ENCODE peak calls at places on chromosomes 3 and 15, in four cellular contexts. U is K562, W is SK-N-SH, P is HepG2. X is an unnamed sample.

GRCh38 chr3:125350597-125350996 is 24.5 kb downstream of the ZNF148 start:
- DNase-seq in W (no peak), U (no peak), P (no peak), X (no peak)

GRCh38 chr3:146217324-146217723 is 33.6 kb downstream of the PLSCR4 start:
- DNase-seq in U (no peak), W (no peak), P (no peak), X (no peak)

GRCh38 chr15:74995779-74996765 is 709 bp downstream of the SCAMP5 start:
- DNase-seq in P (peak; percentile 50), W (peak; percentile 89), U (no peak), X (no peak)

GRCh38 chr3:20225769-20226168 is 39.8 kb upstream of the SGO1 start:
- DNase-seq in W (peak; percentile 28), P (peak; percentile 56), U (no peak), X (no peak)

GRCh38 chr3:52831500-52832301 is 1.2 kb upstream of the ITIH4 start:
- DNase-seq in U (peak; percentile 67), P (peak; percentile 64), W (peak; percentile 79), X (no peak)

GRCh38 chr3:196287066-196287404 is 491 bp downstream of the PCYT1A start:
- DNase-seq in W (no peak), U (no peak), P (no peak), X (no peak)

GRCh38 chr15:58704155-58704825 is 45.2 kb downstream of the ADAM10 start:
- DNase-seq in U (no peak), W (no peak), P (no peak), X (no peak)

GRCh38 chr3:171846594-171846993 is 3.4 kb downstream of the TMEM212 start:
- DNase-seq in W (no peak), P (no peak), U (no peak), X (peak; percentile 80)

GRCh38 chr3:188383763-188384162 is 229.8 kb downstream of the LPP start:
- DNase-seq in U (no peak), P (no peak), W (no peak), X (no peak)

GRCh38 chr15:31312220-31312619 is 14.4 kb upstream of the KLF13 start:
- DNase-seq in W (no peak), P (no peak), U (no peak), X (no peak)

GRCh38 chr3:72814308-72814707 is 33.9 kb downstream of the SHQ1 start:
- DNase-seq in U (no peak), W (no peak), P (no peak), X (no peak)

DNA sequence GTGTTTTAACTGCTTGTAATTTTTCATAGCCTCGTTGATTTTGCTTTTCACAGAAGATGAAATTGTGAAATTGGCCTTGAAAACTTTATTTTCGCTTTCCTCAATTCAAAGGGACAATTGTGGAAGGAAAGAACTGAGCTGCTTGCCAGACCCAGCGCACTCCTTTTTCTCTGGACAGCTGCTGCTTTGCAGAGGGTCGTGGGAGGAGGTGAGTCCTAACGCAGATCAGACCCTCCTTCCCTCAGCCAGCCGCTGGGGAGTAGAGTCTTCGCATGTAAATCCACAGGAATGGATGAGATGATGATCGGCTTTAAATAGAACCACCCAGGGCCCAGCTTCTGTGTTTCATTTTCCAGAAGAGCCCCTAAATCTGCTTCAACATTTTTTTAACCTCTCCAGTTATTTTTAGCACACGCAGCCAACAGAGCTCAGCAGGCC is 42.7 kb upstream of the UBE2E1 start:
- DNase-seq in U (no peak), P (no peak), W (peak; percentile 62), X (no peak)
- TF ChIP-seq NFIC in U (no peak), P (no peak), W (no peak), X (peak; percentile 35)

GRCh38 chr3:70120360-70120966 is 120.9 kb downstream of the SAMMSON start:
- DNase-seq in U (peak; percentile 67), P (peak; percentile 65), W (peak; percentile 29), X (peak; percentile 36)
- TF ChIP-seq NFIC in U (no peak), P (no peak), W (no peak), X (no peak)

GRCh38 chr3:5756443-5756842 is 568.9 kb downstream of the EDEM1 start:
- DNase-seq in P (no peak), W (no peak), U (no peak), X (no peak)
- TF ChIP-seq NFIC in P (no peak), W (no peak), U (no peak), X (no peak)

GRCh38 chr3:160806686-160807085 is 50.7 kb downstream of the PPM1L start:
- DNase-seq in W (no peak), U (no peak), P (no peak), X (no peak)

GRCh38 chr3:160806094-160806493 is 50.1 kb downstream of the PPM1L start:
- DNase-seq in U (no peak), W (no peak), P (no peak), X (no peak)

GRCh38 chr3:160809453-160809852 is 53.4 kb downstream of the PPM1L start:
- DNase-seq in P (no peak), U (no peak), W (no peak), X (no peak)

GRCh38 chr3:160810360-160810759 is 54.3 kb downstream of the PPM1L start:
- DNase-seq in P (no peak), W (no peak), U (no peak), X (no peak)

DNA sequence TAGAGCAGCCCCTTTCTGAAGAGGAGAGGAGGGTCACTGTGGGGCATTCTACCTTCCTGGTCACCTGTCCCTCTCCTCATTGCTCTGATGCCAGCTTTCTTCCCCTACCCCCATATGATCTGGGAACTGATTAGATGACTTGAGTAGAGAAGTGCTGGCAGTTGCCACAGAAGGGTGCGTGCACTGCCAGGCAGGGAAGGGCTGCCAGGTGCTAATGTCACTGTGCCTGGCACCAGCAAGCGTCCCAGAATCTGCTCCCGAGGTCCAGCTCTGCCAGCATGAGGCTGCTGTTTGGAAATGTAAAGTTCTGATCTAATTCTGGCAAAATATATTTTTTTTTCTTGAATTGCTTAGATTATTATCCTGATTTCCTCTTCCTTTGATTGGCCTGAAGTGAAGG is 52.8 kb downstream of the PPM1L start:
- DNase-seq in U (no peak), W (no peak), P (no peak), X (no peak)
- TF ChIP-seq NFIC in U (no peak), W (no peak), P (no peak), X (no peak)

DNA sequence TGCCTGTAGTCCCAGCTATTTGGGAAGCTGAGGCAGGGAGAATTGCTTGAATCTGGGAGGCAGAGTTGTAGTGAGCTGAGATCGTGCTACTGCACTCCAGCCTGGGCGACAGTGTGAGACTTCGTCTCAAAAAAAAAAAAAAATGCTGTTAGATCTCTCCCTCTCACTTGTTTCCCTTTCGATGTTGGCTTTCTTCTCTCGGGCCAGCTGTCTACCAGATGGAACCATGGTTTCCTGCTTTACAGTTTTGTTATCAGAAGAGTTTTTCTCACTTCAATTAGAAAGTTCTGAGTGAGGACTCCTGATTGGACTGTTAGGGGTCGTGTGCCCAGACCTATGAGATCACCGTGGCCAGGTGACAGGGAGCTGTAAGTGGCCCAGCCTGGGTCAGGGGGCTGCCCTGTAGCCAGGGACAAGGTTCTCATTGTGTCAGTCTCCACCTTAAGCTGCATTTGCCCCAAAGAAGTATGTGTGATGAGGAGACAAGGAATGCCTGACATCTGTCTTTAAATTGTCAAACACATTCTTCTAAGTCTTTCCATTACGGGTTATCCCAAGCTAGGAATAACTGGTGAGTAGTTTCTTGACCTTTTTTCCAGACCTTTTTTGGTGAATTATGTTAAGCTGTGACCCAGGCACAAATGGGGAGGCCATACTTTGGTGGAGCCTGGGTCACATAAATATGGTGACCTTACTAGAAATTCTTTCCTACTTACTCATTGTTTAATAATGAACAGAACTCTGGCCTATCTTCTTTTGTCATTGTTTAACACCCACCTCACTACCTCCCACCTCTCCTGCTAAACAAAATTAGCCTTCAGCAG is 25.2 kb downstream of the SNAPC5 start:
- DNase-seq in W (no peak), U (no peak), P (peak; percentile 35), X (peak; percentile 78)
- TF ChIP-seq NFIC in W (no peak), U (no peak), P (no peak), X (no peak)

DNA sequence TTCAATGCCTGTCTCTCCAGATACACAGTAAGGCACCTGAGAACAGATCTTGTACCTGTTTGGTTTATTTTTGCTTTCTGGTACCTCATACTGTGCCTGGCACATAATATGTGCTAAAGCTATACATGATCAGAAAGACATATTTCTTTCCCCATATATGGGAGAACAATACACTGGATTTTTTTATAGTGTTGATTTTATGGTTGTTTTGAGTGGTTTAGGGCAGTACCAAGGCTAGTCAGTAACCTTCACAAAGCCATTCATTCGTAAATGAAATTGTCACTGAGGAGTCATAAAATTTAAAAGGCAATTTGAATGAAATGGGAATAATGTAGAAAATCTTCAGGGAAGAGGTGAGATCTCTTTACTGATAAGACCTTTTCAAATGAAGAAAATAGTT is 810.2 kb downstream of the TUSC7 start:
- DNase-seq in W (no peak), P (no peak), U (no peak), X (no peak)
- TF ChIP-seq NFIC in W (no peak), P (no peak), U (no peak), X (no peak)

GRCh38 chr15:101433396-101433795 is 56.1 kb downstream of the PCSK6 start:
- DNase-seq in U (no peak), P (no peak), W (no peak), X (no peak)
- TF ChIP-seq NFIC in U (no peak), P (no peak), W (no peak), X (no peak)

GRCh38 chr3:32525720-32526119 is 23.1 kb upstream of the CMTM6 start:
- DNase-seq in U (no peak), W (no peak), P (no peak), X (no peak)

GRCh38 chr3:32532434-32532833 is 29.8 kb upstream of the CMTM6 start:
- DNase-seq in W (no peak), U (no peak), P (no peak), X (no peak)

DNA sequence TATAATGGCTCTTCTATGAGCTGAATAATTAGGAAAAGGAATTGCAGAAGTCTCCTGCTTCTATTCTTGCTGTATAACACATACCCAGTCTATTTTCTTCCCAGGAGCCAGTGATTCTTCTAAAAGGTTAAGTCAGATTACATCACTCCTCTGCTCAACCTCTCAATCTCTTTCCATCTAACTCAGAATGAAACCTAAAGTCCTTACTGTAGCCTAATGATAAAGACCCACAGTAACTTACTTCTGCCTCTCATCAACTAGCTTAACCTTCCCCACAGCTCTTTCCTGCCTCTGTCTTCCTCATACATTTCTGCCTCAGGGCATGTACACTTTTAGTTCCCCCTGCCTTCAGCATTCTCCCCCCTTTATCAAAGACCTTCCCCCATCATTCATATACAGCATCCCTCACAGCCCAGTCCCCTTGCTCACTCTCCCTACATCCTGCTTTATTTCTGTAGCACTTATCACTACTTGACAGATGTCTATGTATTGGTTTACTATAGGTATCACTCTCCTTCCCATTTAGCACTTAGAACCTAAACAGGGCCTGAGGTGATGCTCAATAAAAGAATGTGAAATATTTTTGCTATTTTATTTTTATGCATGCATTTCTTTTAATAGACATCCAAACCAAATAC is 28.5 kb upstream of the CMTM6 start:
- DNase-seq in P (no peak), U (no peak), W (no peak), X (no peak)
- TF ChIP-seq NFIC in P (no peak), U (no peak), W (no peak), X (no peak)

GRCh38 chr3:56421205-56421604 is 47.1 kb downstream of the ERC2 start:
- DNase-seq in P (no peak), U (no peak), W (no peak), X (no peak)
- TF ChIP-seq NFIC in P (no peak), U (no peak), W (no peak), X (no peak)

X was measured in GM12878.